ENCODE peak calls at places on chromosomes 6 and 20, in seven cellular contexts. One of them, this sample, is unnamed.

GRCh38 chr6:105034470-105034869 is 77.6 kb downstream of the LIN28B start:
- DNase-seq in HTR-8/SVneo: no peak
- DNase-seq in fibroblast of lung: no peak
- DNase-seq in GM12891: no peak
- DNase-seq in NCI-H446 treated with DMSO at 0.1 percent for 48 hours: no peak
- DNase-seq in Right ventricle myocardium superior: no peak
- DNase-seq in right atrium auricular region: no peak
- DNase-seq in this sample: no peak

GRCh38 chr6:136333824-136334464 is 44.3 kb upstream of the BCLAF1 start:
- DNase-seq in HTR-8/SVneo: no peak
- DNase-seq in fibroblast of lung: no peak
- DNase-seq in GM12891: no peak
- DNase-seq in NCI-H446 treated with DMSO at 0.1 percent for 48 hours: no peak
- DNase-seq in Right ventricle myocardium superior: peak; percentile 41
- DNase-seq in right atrium auricular region: no peak
- DNase-seq in this sample: no peak

GRCh38 chr20:24370249-24370648 is 99.2 kb upstream of the SYNDIG1 start:
- DNase-seq in HTR-8/SVneo: no peak
- DNase-seq in fibroblast of lung: no peak
- DNase-seq in GM12891: no peak
- DNase-seq in NCI-H446 treated with DMSO at 0.1 percent for 48 hours: no peak
- DNase-seq in Right ventricle myocardium superior: no peak
- DNase-seq in right atrium auricular region: peak; percentile 18
- DNase-seq in this sample: no peak

GRCh38 chr6:26363882-26364825 is 844 bp upstream of the BTN3A2 start:
- DNase-seq in HTR-8/SVneo: no peak
- DNase-seq in fibroblast of lung: peak; percentile 36
- DNase-seq in GM12891: no peak
- DNase-seq in NCI-H446 treated with DMSO at 0.1 percent for 48 hours: no peak
- DNase-seq in Right ventricle myocardium superior: no peak
- DNase-seq in right atrium auricular region: no peak
- DNase-seq in this sample: no peak

GRCh38 chr20:1034420-1034799 is 32.3 kb upstream of the RSPO4 start:
- DNase-seq in HTR-8/SVneo: no peak
- DNase-seq in fibroblast of lung: no peak
- DNase-seq in GM12891: no peak
- DNase-seq in NCI-H446 treated with DMSO at 0.1 percent for 48 hours: no peak
- DNase-seq in Right ventricle myocardium superior: no peak
- DNase-seq in right atrium auricular region: no peak
- DNase-seq in this sample: no peak

GRCh38 chr6:67300430-67301040 is 1334.5 kb upstream of the ADGRB3 start:
- DNase-seq in HTR-8/SVneo: no peak
- DNase-seq in fibroblast of lung: no peak
- DNase-seq in GM12891: no peak
- DNase-seq in NCI-H446 treated with DMSO at 0.1 percent for 48 hours: no peak
- DNase-seq in Right ventricle myocardium superior: no peak
- DNase-seq in right atrium auricular region: no peak
- DNase-seq in this sample: no peak

GRCh38 chr20:32535953-32536823 is 48.9 kb downstream of the NOL4L start:
- DNase-seq in HTR-8/SVneo: peak; percentile 73
- DNase-seq in fibroblast of lung: no peak
- DNase-seq in GM12891: peak; percentile 82
- DNase-seq in NCI-H446 treated with DMSO at 0.1 percent for 48 hours: peak; percentile 69
- DNase-seq in Right ventricle myocardium superior: peak; percentile 57
- DNase-seq in right atrium auricular region: no peak
- DNase-seq in this sample: peak; percentile 91

GRCh38 chr6:6007311-6008113 is 787 bp upstream of the NRN1 start:
- DNase-seq in HTR-8/SVneo: no peak
- DNase-seq in fibroblast of lung: no peak
- DNase-seq in GM12891: no peak
- DNase-seq in NCI-H446 treated with DMSO at 0.1 percent for 48 hours: peak; percentile 48
- DNase-seq in Right ventricle myocardium superior: peak; percentile 51
- DNase-seq in right atrium auricular region: no peak
- DNase-seq in this sample: peak; percentile 33

GRCh38 chr6:165245287-165245686 is 64.1 kb downstream of the C6orf118 start:
- DNase-seq in HTR-8/SVneo: no peak
- DNase-seq in fibroblast of lung: no peak
- DNase-seq in GM12891: no peak
- DNase-seq in NCI-H446 treated with DMSO at 0.1 percent for 48 hours: no peak
- DNase-seq in Right ventricle myocardium superior: no peak
- DNase-seq in right atrium auricular region: no peak
- DNase-seq in this sample: no peak

GRCh38 chr6:145809785-145810184 is 4.8 kb downstream of the FBXO30 start:
- DNase-seq in HTR-8/SVneo: no peak
- DNase-seq in fibroblast of lung: peak; percentile 48
- DNase-seq in GM12891: no peak
- DNase-seq in NCI-H446 treated with DMSO at 0.1 percent for 48 hours: no peak
- DNase-seq in Right ventricle myocardium superior: no peak
- DNase-seq in right atrium auricular region: no peak
- DNase-seq in this sample: no peak

GRCh38 chr20:59895908-59896307 is 37.5 kb downstream of the SYCP2 start:
- DNase-seq in HTR-8/SVneo: no peak
- DNase-seq in fibroblast of lung: no peak
- DNase-seq in GM12891: no peak
- DNase-seq in NCI-H446 treated with DMSO at 0.1 percent for 48 hours: no peak
- DNase-seq in Right ventricle myocardium superior: no peak
- DNase-seq in right atrium auricular region: no peak
- DNase-seq in this sample: no peak

GRCh38 chr6:87705070-87705691 is 3.1 kb upstream of the AKIRIN2 start:
- DNase-seq in HTR-8/SVneo: no peak
- DNase-seq in fibroblast of lung: no peak
- DNase-seq in GM12891: no peak
- DNase-seq in NCI-H446 treated with DMSO at 0.1 percent for 48 hours: no peak
- DNase-seq in Right ventricle myocardium superior: no peak
- DNase-seq in right atrium auricular region: no peak
- DNase-seq in this sample: no peak

GRCh38 chr6:133208183-133208755 is 32.9 kb upstream of the EYA4 start:
- DNase-seq in HTR-8/SVneo: no peak
- DNase-seq in fibroblast of lung: peak; percentile 30
- DNase-seq in GM12891: no peak
- DNase-seq in NCI-H446 treated with DMSO at 0.1 percent for 48 hours: no peak
- DNase-seq in Right ventricle myocardium superior: no peak
- DNase-seq in right atrium auricular region: no peak
- DNase-seq in this sample: no peak

GRCh38 chr6:21022343-21023107 is 488.3 kb downstream of the CDKAL1 start:
- DNase-seq in HTR-8/SVneo: peak; percentile 27
- DNase-seq in fibroblast of lung: peak; percentile 78
- DNase-seq in GM12891: no peak
- DNase-seq in NCI-H446 treated with DMSO at 0.1 percent for 48 hours: peak; percentile 14
- DNase-seq in Right ventricle myocardium superior: no peak
- DNase-seq in right atrium auricular region: no peak
- DNase-seq in this sample: peak; percentile 83

GRCh38 chr6:77040566-77041195 is 422.6 kb downstream of the HTR1B start:
- DNase-seq in HTR-8/SVneo: no peak
- DNase-seq in fibroblast of lung: peak; percentile 34
- DNase-seq in GM12891: no peak
- DNase-seq in NCI-H446 treated with DMSO at 0.1 percent for 48 hours: no peak
- DNase-seq in Right ventricle myocardium superior: no peak
- DNase-seq in right atrium auricular region: no peak
- DNase-seq in this sample: no peak

GRCh38 chr6:5135783-5136376 is 50.7 kb downstream of the PPP1R3G start:
- DNase-seq in HTR-8/SVneo: no peak
- DNase-seq in fibroblast of lung: peak; percentile 28
- DNase-seq in GM12891: no peak
- DNase-seq in NCI-H446 treated with DMSO at 0.1 percent for 48 hours: no peak
- DNase-seq in Right ventricle myocardium superior: no peak
- DNase-seq in right atrium auricular region: no peak
- DNase-seq in this sample: no peak

GRCh38 chr6:45092135-45092534 is 236.0 kb upstream of the RUNX2 start:
- DNase-seq in HTR-8/SVneo: no peak
- DNase-seq in fibroblast of lung: no peak
- DNase-seq in GM12891: no peak
- DNase-seq in NCI-H446 treated with DMSO at 0.1 percent for 48 hours: no peak
- DNase-seq in Right ventricle myocardium superior: no peak
- DNase-seq in right atrium auricular region: no peak
- DNase-seq in this sample: no peak

GRCh38 chr6:89051725-89052124 is 28.8 kb upstream of the PNRC1 start:
- DNase-seq in HTR-8/SVneo: no peak
- DNase-seq in fibroblast of lung: no peak
- DNase-seq in GM12891: no peak
- DNase-seq in NCI-H446 treated with DMSO at 0.1 percent for 48 hours: no peak
- DNase-seq in Right ventricle myocardium superior: no peak
- DNase-seq in right atrium auricular region: peak; percentile 42
- DNase-seq in this sample: no peak

GRCh38 chr6:42118162-42119001 is 24.0 kb downstream of the C6orf132 start:
- DNase-seq in HTR-8/SVneo: peak; percentile 51
- DNase-seq in fibroblast of lung: no peak
- DNase-seq in GM12891: no peak
- DNase-seq in NCI-H446 treated with DMSO at 0.1 percent for 48 hours: no peak
- DNase-seq in Right ventricle myocardium superior: peak; percentile 86
- DNase-seq in right atrium auricular region: no peak
- DNase-seq in this sample: no peak

GRCh38 chr6:89501239-89501638 is 68.3 kb downstream of the ANKRD6 start:
- DNase-seq in HTR-8/SVneo: no peak
- DNase-seq in fibroblast of lung: no peak
- DNase-seq in GM12891: no peak
- DNase-seq in NCI-H446 treated with DMSO at 0.1 percent for 48 hours: no peak
- DNase-seq in Right ventricle myocardium superior: no peak
- DNase-seq in right atrium auricular region: no peak
- DNase-seq in this sample: no peak

GRCh38 chr20:58650181-58650775 is 805 bp upstream of the STX16 start:
- DNase-seq in HTR-8/SVneo: no peak
- DNase-seq in fibroblast of lung: no peak
- DNase-seq in GM12891: peak; percentile 63
- DNase-seq in NCI-H446 treated with DMSO at 0.1 percent for 48 hours: no peak
- DNase-seq in Right ventricle myocardium superior: peak; percentile 57
- DNase-seq in right atrium auricular region: peak; percentile 34
- DNase-seq in this sample: no peak

GRCh38 chr6:40535105-40535783 is 51.9 kb downstream of the LRFN2 start:
- DNase-seq in HTR-8/SVneo: no peak
- DNase-seq in fibroblast of lung: no peak
- DNase-seq in GM12891: no peak
- DNase-seq in NCI-H446 treated with DMSO at 0.1 percent for 48 hours: no peak
- DNase-seq in Right ventricle myocardium superior: no peak
- DNase-seq in right atrium auricular region: no peak
- DNase-seq in this sample: no peak

GRCh38 chr6:85569323-85569722 is 24.3 kb downstream of the SNX14 start:
- DNase-seq in HTR-8/SVneo: peak; percentile 11
- DNase-seq in fibroblast of lung: peak; percentile 75
- DNase-seq in GM12891: no peak
- DNase-seq in NCI-H446 treated with DMSO at 0.1 percent for 48 hours: no peak
- DNase-seq in Right ventricle myocardium superior: no peak
- DNase-seq in right atrium auricular region: no peak
- DNase-seq in this sample: no peak

GRCh38 chr20:62550087-62550565 is 74.3 kb upstream of the GATA5 start:
- DNase-seq in HTR-8/SVneo: no peak
- DNase-seq in fibroblast of lung: no peak
- DNase-seq in GM12891: no peak
- DNase-seq in NCI-H446 treated with DMSO at 0.1 percent for 48 hours: no peak
- DNase-seq in Right ventricle myocardium superior: peak; percentile 90
- DNase-seq in right atrium auricular region: peak; percentile 75
- DNase-seq in this sample: no peak

GRCh38 chr20:9608639-9609440 is 94.5 kb downstream of the LAMP5 start:
- DNase-seq in HTR-8/SVneo: no peak
- DNase-seq in fibroblast of lung: no peak
- DNase-seq in GM12891: no peak
- DNase-seq in NCI-H446 treated with DMSO at 0.1 percent for 48 hours: no peak
- DNase-seq in Right ventricle myocardium superior: no peak
- DNase-seq in right atrium auricular region: no peak
- DNase-seq in this sample: no peak

GRCh38 chr20:54212226-54212625 is 4.3 kb downstream of the PFDN4 start:
- DNase-seq in HTR-8/SVneo: no peak
- DNase-seq in fibroblast of lung: peak; percentile 65
- DNase-seq in GM12891: no peak
- DNase-seq in NCI-H446 treated with DMSO at 0.1 percent for 48 hours: no peak
- DNase-seq in Right ventricle myocardium superior: no peak
- DNase-seq in right atrium auricular region: no peak
- DNase-seq in this sample: no peak

GRCh38 chr6:25122622-25123237 is 156.4 kb upstream of the CARMIL1 start:
- DNase-seq in HTR-8/SVneo: no peak
- DNase-seq in fibroblast of lung: no peak
- DNase-seq in GM12891: no peak
- DNase-seq in NCI-H446 treated with DMSO at 0.1 percent for 48 hours: no peak
- DNase-seq in Right ventricle myocardium superior: no peak
- DNase-seq in right atrium auricular region: no peak
- DNase-seq in this sample: peak; percentile 92

GRCh38 chr20:57594092-57594911 is 25.9 kb downstream of the ZBP1 start:
- DNase-seq in HTR-8/SVneo: peak; percentile 88
- DNase-seq in fibroblast of lung: peak; percentile 36
- DNase-seq in GM12891: peak; percentile 75
- DNase-seq in NCI-H446 treated with DMSO at 0.1 percent for 48 hours: no peak
- DNase-seq in Right ventricle myocardium superior: peak; percentile 74
- DNase-seq in right atrium auricular region: no peak
- DNase-seq in this sample: no peak

GRCh38 chr6:164048840-164049239 is 634.3 kb downstream of the QKI start:
- DNase-seq in HTR-8/SVneo: no peak
- DNase-seq in fibroblast of lung: no peak
- DNase-seq in GM12891: no peak
- DNase-seq in NCI-H446 treated with DMSO at 0.1 percent for 48 hours: no peak
- DNase-seq in Right ventricle myocardium superior: no peak
- DNase-seq in right atrium auricular region: no peak
- DNase-seq in this sample: no peak

GRCh38 chr6:154447929-154448328 is 62.6 kb downstream of the CNKSR3 start:
- DNase-seq in HTR-8/SVneo: no peak
- DNase-seq in fibroblast of lung: peak; percentile 36
- DNase-seq in GM12891: no peak
- DNase-seq in NCI-H446 treated with DMSO at 0.1 percent for 48 hours: no peak
- DNase-seq in Right ventricle myocardium superior: no peak
- DNase-seq in right atrium auricular region: no peak
- DNase-seq in this sample: no peak

GRCh38 chr6:73943930-73944652 is 248.1 kb downstream of the CD109 start:
- DNase-seq in HTR-8/SVneo: no peak
- DNase-seq in fibroblast of lung: no peak
- DNase-seq in GM12891: no peak
- DNase-seq in NCI-H446 treated with DMSO at 0.1 percent for 48 hours: no peak
- DNase-seq in Right ventricle myocardium superior: no peak
- DNase-seq in right atrium auricular region: no peak
- DNase-seq in this sample: no peak

GRCh38 chr6:21595951-21596378 is 2.4 kb downstream of the SOX4 start:
- DNase-seq in HTR-8/SVneo: no peak
- DNase-seq in fibroblast of lung: no peak
- DNase-seq in GM12891: no peak
- DNase-seq in NCI-H446 treated with DMSO at 0.1 percent for 48 hours: no peak
- DNase-seq in Right ventricle myocardium superior: no peak
- DNase-seq in right atrium auricular region: no peak
- DNase-seq in this sample: no peak

GRCh38 chr20:2178328-2179232 is 77.0 kb downstream of the STK35 start:
- DNase-seq in HTR-8/SVneo: no peak
- DNase-seq in fibroblast of lung: no peak
- DNase-seq in GM12891: no peak
- DNase-seq in NCI-H446 treated with DMSO at 0.1 percent for 48 hours: no peak
- DNase-seq in Right ventricle myocardium superior: no peak
- DNase-seq in right atrium auricular region: no peak
- DNase-seq in this sample: no peak

GRCh38 chr6:31175961-31176360 is 5.5 kb upstream of the POU5F1 start:
- DNase-seq in HTR-8/SVneo: peak; percentile 51
- DNase-seq in fibroblast of lung: peak; percentile 77
- DNase-seq in GM12891: no peak
- DNase-seq in NCI-H446 treated with DMSO at 0.1 percent for 48 hours: no peak
- DNase-seq in Right ventricle myocardium superior: no peak
- DNase-seq in right atrium auricular region: no peak
- DNase-seq in this sample: no peak

GRCh38 chr20:36483919-36484808 is 57.2 kb upstream of the MYL9 start:
- DNase-seq in HTR-8/SVneo: no peak
- DNase-seq in fibroblast of lung: no peak
- DNase-seq in GM12891: no peak
- DNase-seq in NCI-H446 treated with DMSO at 0.1 percent for 48 hours: no peak
- DNase-seq in Right ventricle myocardium superior: no peak
- DNase-seq in right atrium auricular region: no peak
- DNase-seq in this sample: no peak

GRCh38 chr20:62638680-62639406 is 3.5 kb upstream of the SLCO4A1 start:
- DNase-seq in HTR-8/SVneo: no peak
- DNase-seq in fibroblast of lung: no peak
- DNase-seq in GM12891: no peak
- DNase-seq in NCI-H446 treated with DMSO at 0.1 percent for 48 hours: no peak
- DNase-seq in Right ventricle myocardium superior: no peak
- DNase-seq in right atrium auricular region: no peak
- DNase-seq in this sample: no peak

GRCh38 chr6:157658301-157658700 is 164.7 kb upstream of the SNX9 start:
- DNase-seq in HTR-8/SVneo: no peak
- DNase-seq in fibroblast of lung: no peak
- DNase-seq in GM12891: no peak
- DNase-seq in NCI-H446 treated with DMSO at 0.1 percent for 48 hours: no peak
- DNase-seq in Right ventricle myocardium superior: no peak
- DNase-seq in right atrium auricular region: no peak
- DNase-seq in this sample: no peak

GRCh38 chr6:2126351-2126750 is 119.1 kb downstream of the GMDS start:
- DNase-seq in HTR-8/SVneo: no peak
- DNase-seq in fibroblast of lung: no peak
- DNase-seq in GM12891: no peak
- DNase-seq in NCI-H446 treated with DMSO at 0.1 percent for 48 hours: no peak
- DNase-seq in Right ventricle myocardium superior: no peak
- DNase-seq in right atrium auricular region: no peak
- DNase-seq in this sample: no peak

This sample was measured in NCI-H2081 treated with DMSO at 0.1 percent for 48 hours.